ENCODE peak calls at places on chromosomes 6 and 20, in seven cellular contexts. K is GM12892, R is HepG2, N is GM12878, P is SK-N-SH, O is H1, Q is K562. D is an unnamed sample.

GRCh38 chr20:20677186-20677585 is 35.3 kb downstream of the RALGAPA2 start:
- DNase-seq in R (no peak), N (no peak), K (no peak), Q (no peak), P (no peak), O (no peak), D (no peak)

GRCh38 chr6:32883789-32884188 is 29.8 kb downstream of the PSMB9 start:
- DNase-seq in Q (no peak), P (no peak), R (no peak), N (no peak), O (no peak), K (no peak), D (no peak)

GRCh38 chr6:81553246-81553645 is 199.2 kb downstream of the TENT5A start:
- DNase-seq in R (no peak), P (no peak), Q (no peak), N (no peak), K (no peak), O (no peak), D (no peak)

GRCh38 chr6:170198298-170198697 is 92.6 kb downstream of the DLL1 start:
- DNase-seq in Q (no peak), O (no peak), K (no peak), R (no peak), N (no peak), P (no peak), D (no peak)

GRCh38 chr6:37319156-37319555 is 34.6 kb upstream of the RNF8 start:
- DNase-seq in Q (no peak), N (no peak), K (no peak), P (peak; percentile 68), O (no peak), R (no peak), D (no peak)

GRCh38 chr20:16437387-16437990 is 135.8 kb downstream of the KIF16B start:
- DNase-seq in O (no peak), N (no peak), K (no peak), R (no peak), P (no peak), Q (no peak), D (no peak)

GRCh38 chr6:47275640-47276039 is 34.1 kb downstream of the TNFRSF21 start:
- DNase-seq in K (no peak), Q (no peak), N (no peak), R (no peak), O (no peak), P (no peak), D (no peak)

GRCh38 chr6:24152014-24152413 is 26.0 kb downstream of the NRSN1 start:
- DNase-seq in O (no peak), P (no peak), Q (no peak), N (no peak), R (no peak), K (no peak), D (no peak)

GRCh38 chr6:5045417-5045816 is 39.7 kb upstream of the PPP1R3G start:
- DNase-seq in Q (no peak), P (no peak), K (no peak), R (no peak), O (no peak), N (no peak), D (no peak)

GRCh38 chr6:2231438-2231837 is 14.0 kb downstream of the GMDS start:
- DNase-seq in N (no peak), Q (no peak), O (no peak), R (no peak), P (no peak), K (no peak), D (no peak)

GRCh38 chr6:144633886-144634285 is 348.8 kb downstream of the UTRN start:
- DNase-seq in O (no peak), K (no peak), R (no peak), P (no peak), N (no peak), Q (no peak), D (no peak)

GRCh38 chr6:169101981-169102380 is 151.7 kb downstream of the THBS2 start:
- DNase-seq in O (no peak), P (no peak), Q (no peak), N (no peak), K (no peak), R (no peak), D (no peak)

GRCh38 chr6:15441215-15441868 is 195.5 kb downstream of the JARID2 start:
- DNase-seq in Q (peak; percentile 77), N (no peak), P (peak; percentile 70), K (no peak), O (no peak), R (peak; percentile 65), D (no peak)

DNA sequence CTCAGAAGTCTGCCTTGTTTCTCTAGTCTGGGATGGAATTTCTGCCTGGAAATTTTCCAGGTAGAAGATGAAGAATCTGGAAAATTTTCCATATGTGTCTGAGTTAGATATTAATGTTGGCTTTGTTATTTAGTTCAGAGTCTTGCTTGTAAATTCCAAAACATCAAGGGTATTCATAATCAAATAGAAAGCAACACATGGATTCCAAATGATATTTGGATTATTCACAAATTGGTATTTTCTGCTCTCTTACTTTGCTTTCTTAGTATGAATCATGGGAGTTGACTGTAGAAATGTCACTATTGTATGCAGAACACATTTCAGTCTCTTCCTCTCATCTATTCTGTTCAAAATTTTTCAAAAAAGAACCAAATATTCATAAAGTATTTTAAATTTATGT is 116.0 kb downstream of the GRIK2 start:
- DNase-seq in P (no peak), Q (no peak), K (no peak), R (no peak), O (no peak), N (no peak), D (no peak)
- TF ChIP-seq TAF1 in P (no peak), Q (no peak), K (no peak), R (no peak), O (no peak), N (no peak), D (no peak)

DNA sequence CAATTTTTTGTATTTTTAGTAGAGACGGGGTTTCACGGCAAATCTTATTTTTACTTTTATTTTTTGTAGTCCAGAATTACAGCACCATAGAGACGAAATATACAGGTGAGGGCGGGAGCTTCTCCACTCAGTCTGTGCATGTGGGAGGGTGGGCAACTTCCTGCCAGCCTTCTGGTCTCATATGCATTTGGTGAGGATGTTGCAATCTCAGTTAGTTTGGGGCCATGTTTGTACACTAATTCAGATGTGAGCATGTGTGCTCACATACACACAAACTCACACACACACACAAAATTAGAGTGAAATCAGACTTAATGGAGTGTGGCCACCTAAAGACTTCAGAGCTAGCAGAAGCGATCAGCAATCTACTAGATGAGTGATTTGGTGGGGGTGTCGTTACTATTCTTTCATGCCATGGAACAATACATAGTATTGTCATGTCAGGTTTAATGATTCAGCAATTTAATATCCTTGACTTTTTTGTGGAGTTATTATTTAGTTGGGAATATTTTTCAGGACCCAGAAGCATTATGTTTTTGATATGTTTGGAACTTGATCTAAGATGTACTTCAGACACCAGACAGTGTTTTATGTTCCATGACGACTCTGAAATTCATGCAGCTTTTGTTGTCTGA is 78.0 kb upstream of the BMP2 start:
- DNase-seq in K (no peak), O (no peak), Q (no peak), R (no peak), P (no peak), N (no peak), D (no peak)
- TF ChIP-seq TAF1 in K (no peak), O (no peak), Q (no peak), R (no peak), P (no peak), N (no peak), D (no peak)

DNA sequence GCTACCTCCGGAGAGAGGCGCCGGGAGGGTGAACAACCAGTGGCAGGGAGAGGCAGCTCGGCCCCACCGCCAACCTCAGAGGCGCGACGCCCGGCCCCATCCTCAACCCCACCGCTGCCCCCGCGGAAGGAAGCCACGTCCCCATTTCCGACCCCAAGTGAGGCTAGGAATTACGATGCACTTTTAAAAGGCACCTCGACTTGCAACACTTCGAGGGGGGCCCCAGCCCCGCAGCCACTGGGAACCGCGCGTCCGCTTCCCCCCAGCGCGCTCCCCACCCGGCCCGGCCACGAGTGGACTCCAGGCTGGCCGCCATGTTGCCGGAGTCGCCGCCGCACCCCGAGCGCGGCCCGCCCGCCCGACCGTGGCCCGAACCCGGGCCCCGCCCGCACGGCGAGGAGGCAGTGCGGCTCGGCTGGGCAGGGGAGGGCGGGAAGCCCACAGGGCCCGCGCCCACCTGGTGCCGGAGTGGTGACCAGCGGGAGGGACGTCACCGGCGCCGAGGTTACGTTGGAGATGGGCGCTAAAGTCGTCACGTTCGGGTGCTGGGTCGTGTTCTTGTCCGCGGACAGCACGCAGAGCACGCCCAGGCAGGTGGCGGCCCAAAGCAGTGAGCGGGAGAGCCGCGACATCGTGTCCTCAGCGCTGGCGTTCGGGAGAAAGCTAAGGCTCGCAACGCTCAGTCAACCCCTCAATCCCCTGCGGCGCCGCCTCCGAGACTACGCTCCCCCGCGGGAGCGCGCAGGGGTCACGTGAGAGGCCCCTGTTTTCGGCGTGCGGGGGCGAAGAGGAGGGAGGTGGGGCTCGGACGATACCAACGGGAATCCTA is at the start of gene CD164:
- DNase-seq in P (peak; percentile 98), R (peak; percentile 87), Q (peak; percentile 98), O (peak; percentile 75), N (peak; percentile 83), K (peak; percentile 84), D (peak; percentile 80)
- TF ChIP-seq TAF1 in P (peak; percentile 90), R (peak; percentile 98), Q (peak; percentile 89), O (peak; percentile 90), N (peak; percentile 92), K (peak; percentile 89), D (peak; percentile 97)

GRCh38 chr20:34824861-34825529 is 456 bp downstream of the NCOA6 start:
- DNase-seq in R (peak; percentile 54), K (peak; percentile 54), N (no peak), Q (peak; percentile 79), O (peak; percentile 10), P (peak; percentile 91), D (peak; percentile 65)

GRCh38 chr20:34829191-34829590 is 3.7 kb upstream of the NCOA6 start:
- DNase-seq in K (no peak), Q (no peak), O (no peak), R (no peak), N (no peak), P (no peak), D (no peak)

GRCh38 chr20:34820805-34821578 is 4.5 kb downstream of the NCOA6 start:
- DNase-seq in P (no peak), Q (no peak), N (no peak), O (no peak), R (no peak), K (no peak), D (no peak)

GRCh38 chr20:34825530-34826362 is at the start of gene NCOA6:
- DNase-seq in Q (peak; percentile 92), K (peak; percentile 58), N (no peak), O (peak; percentile 13), P (peak; percentile 97), R (peak; percentile 76), D (peak; percentile 69)

DNA sequence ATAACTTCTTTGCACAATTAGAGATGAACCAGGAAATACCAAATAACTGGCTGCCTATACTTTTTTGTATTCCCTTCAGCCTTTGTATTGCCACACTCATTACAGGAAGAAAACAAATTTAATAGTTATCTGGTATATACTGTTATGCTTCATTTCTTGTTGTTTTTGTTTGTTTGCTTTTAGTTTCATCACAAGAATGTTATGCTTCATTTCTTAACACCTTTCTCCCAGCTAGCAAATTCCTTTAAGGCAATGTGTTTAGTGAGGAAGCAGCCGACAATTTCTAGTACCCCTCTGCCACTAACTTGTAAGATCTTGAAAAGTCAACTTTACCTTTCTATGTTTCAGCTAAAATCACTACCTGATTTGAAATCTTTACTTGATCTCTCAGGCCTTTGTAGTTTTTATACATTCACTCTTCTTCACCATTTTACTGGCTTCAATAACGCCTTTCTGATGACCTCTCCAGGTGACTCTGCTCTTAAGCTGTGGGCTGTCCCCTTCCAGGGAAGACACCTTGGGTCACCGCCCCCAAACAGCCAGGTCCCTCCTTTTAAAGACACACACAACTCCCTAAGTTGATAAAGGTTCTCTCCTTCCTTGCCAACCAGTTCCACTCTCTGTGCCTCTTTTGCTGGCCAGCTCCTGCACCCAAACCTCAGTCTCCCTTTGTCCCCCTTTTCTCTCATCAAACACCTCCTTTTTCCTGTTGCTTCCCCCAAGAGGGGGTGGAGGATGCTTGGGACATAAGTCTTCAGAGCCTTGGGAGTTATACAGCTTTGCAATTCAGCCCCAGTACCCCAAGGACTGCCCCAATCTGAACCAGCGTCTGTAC is 1.2 kb downstream of the NCOA6 start:
- DNase-seq in K (peak; percentile 48), N (peak; percentile 58), R (peak; percentile 79), P (peak; percentile 50), O (peak; percentile 15), Q (peak; percentile 80), D (peak; percentile 56)
- TF ChIP-seq TAF1 in K (no peak), N (no peak), R (peak; percentile 8), P (no peak), O (no peak), Q (no peak), D (no peak)

D was measured in GM12891.